ENCODE peak calls at places on chromosomes 5 and 9, in ten cellular contexts. N is aorta, M is sigmoid colon, T is GM23248, U is stomach, Q is esophagus squamous epithelium, V is pancreas, C is body of pancreas, J is upper lobe of left lung, O is iPS DF 6.9. Y is an unnamed sample. For H3K27me3, the result is how much of the 10 kb centered on the place peaks cover.

GRCh38 chr5:31225118-31225517 is 31.6 kb downstream of the CDH6 start:
- DNase-seq in T (peak), J (no peak), M (no peak), V (no peak), N (no peak), U (no peak), O (no peak), C (no peak), Q (no peak), Y (no peak)

GRCh38 chr5:14502291-14502690 is 79.3 kb upstream of the OTULINL start:
- DNase-seq in T (no peak), U (no peak), N (no peak), Q (no peak), V (no peak), C (no peak), O (no peak), M (no peak), J (no peak), Y (no peak)

GRCh38 chr5:80916661-80917060 is 43.5 kb upstream of the RASGRF2 start:
- DNase-seq in T (no peak), O (no peak), J (no peak), M (no peak), N (no peak), U (no peak), V (no peak), C (no peak), Q (no peak), Y (no peak)

GRCh38 chr9:130914417-130915095 is 17.9 kb upstream of the QRFP start:
- DNase-seq in N (no peak), T (no peak), M (no peak), O (no peak), J (no peak), Q (no peak), C (no peak), V (no peak), U (no peak), Y (no peak)

GRCh38 chr5:132467292-132467984 is 23.1 kb downstream of the IRF1 start:
- DNase-seq in T (no peak), U (no peak), Q (no peak), V (no peak), O (no peak), N (no peak), J (no peak), C (no peak), M (peak), Y (no peak)

GRCh38 chr9:93677061-93677571 is 100.7 kb downstream of the PHF2 start:
- DNase-seq in O (no peak), V (peak), T (no peak), C (peak), M (no peak), U (peak), J (no peak), N (peak), Q (no peak), Y (peak)

GRCh38 chr5:95526871-95527270 is 27.9 kb downstream of the SKIC3 start:
- DNase-seq in O (no peak), Q (no peak), N (no peak), J (no peak), U (no peak), C (no peak), M (no peak), V (no peak), T (peak), Y (no peak)

GRCh38 chr5:139422307-139422893 is 16.9 kb downstream of the DNAJC18 start:
- DNase-seq in V (no peak), M (no peak), U (no peak), N (no peak), T (peak), Q (no peak), C (peak), O (peak), J (peak), Y (no peak)

GRCh38 chr9:70110194-70111041 is 66.8 kb downstream of the MAMDC2 start:
- DNase-seq in J (no peak), T (no peak), V (no peak), N (no peak), U (no peak), Q (no peak), M (no peak), C (no peak), O (no peak), Y (no peak)

GRCh38 chr5:159179556-159180305 is 29.6 kb downstream of the RNF145 start:
- DNase-seq in V (no peak), U (no peak), Q (no peak), N (no peak), O (no peak), J (no peak), M (no peak), T (no peak), C (no peak), Y (no peak)

GRCh38 chr9:26643826-26644225 is 248.8 kb downstream of the CAAP1 start:
- DNase-seq in O (no peak), N (no peak), V (no peak), Q (no peak), T (no peak), M (no peak), C (no peak), U (no peak), J (no peak), Y (no peak)

GRCh38 chr5:24183941-24184340 is 460.8 kb downstream of the CDH10 start:
- DNase-seq in Q (no peak), O (no peak), M (no peak), V (no peak), T (peak), C (no peak), U (no peak), J (no peak), N (no peak), Y (no peak)

GRCh38 chr9:86636614-86637013 is 282.4 kb upstream of the TUT7 start:
- DNase-seq in Q (no peak), U (no peak), M (no peak), C (no peak), J (no peak), O (no peak), T (no peak), N (no peak), V (no peak), Y (no peak)

GRCh38 chr9:109010676-109011655 is 2.3 kb downstream of the CTNNAL1 start:
- DNase-seq in T (peak), M (no peak), J (peak), U (no peak), N (no peak), V (no peak), O (no peak), Q (no peak), C (no peak), Y (no peak)
- H3K4me3 ChIP-seq in T (peak), M (peak), J (no peak), U (peak), N (no peak), V (no peak), O (no peak), Q (peak), C (no peak), Y (peak)

DNA sequence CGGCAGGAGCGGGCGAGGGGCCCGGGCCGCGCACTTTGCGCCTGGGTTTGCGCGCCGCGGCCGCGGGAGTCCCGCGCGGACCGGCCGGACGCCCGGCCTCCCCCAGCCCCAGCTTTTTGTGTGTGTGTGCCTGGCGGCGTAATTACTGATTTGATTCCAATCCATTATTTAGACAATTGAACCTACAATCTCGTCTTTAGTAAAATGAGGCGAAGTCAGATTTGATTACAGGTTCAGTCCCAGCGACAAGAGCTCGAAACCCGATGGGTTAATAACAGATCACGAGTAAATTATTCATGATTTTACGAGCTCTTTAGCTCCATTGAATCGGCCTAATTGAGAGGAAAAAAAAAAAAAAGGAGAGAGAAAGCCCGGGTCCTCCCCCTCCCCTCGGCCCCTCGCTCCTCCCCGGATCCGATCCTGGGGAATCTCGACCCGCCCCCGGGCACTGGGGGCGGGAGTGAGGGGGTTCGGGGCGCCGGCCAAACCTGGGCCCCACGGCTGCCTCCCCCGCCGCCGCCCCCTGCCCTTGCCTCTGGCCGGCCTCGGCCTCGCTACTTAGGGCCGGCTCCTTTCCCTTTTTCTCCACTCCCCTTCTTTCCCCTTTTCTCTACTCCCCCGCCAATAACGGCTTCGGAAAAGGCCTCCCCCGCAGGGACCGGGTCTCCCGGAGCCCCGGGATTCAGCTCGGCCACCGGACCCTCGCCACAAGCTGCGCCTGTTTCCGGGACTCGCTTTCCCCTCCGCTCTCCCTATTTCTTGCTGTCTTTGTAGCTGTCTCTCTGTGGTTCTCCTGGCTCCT is 6.6 kb downstream of the LHX2 start:
- DNase-seq in U (no peak), N (no peak), T (no peak), M (no peak), J (no peak), C (no peak), Q (no peak), O (no peak), V (no peak), Y (no peak)
- H3K27me3 ChIP-seq in U (half or more), N (under half), T (half or more), M (half or more), J (under half), C (under half), Q (half or more), O (half or more), V (under half), Y (half or more)

GRCh38 chr5:103089272-103089671 is 30.7 kb downstream of the GIN1 start:
- DNase-seq in U (no peak), V (no peak), C (no peak), O (no peak), N (no peak), J (no peak), T (no peak), M (no peak), Q (no peak), Y (no peak)

GRCh38 chr5:103094737-103095136 is 25.2 kb downstream of the GIN1 start:
- DNase-seq in T (no peak), Q (no peak), M (no peak), V (no peak), O (no peak), N (no peak), U (no peak), C (no peak), J (no peak), Y (no peak)

GRCh38 chr5:103090791-103091190 is 29.1 kb downstream of the GIN1 start:
- DNase-seq in Q (no peak), O (no peak), C (no peak), N (no peak), V (no peak), U (no peak), J (no peak), T (no peak), M (no peak), Y (no peak)

GRCh38 chr5:103092676-103093075 is 27.3 kb downstream of the GIN1 start:
- DNase-seq in T (peak), J (no peak), U (no peak), O (no peak), C (no peak), V (no peak), M (no peak), Q (no peak), N (no peak), Y (no peak)

GRCh38 chr5:103093727-103094126 is 26.2 kb downstream of the GIN1 start:
- DNase-seq in M (no peak), C (no peak), J (no peak), T (no peak), N (no peak), V (no peak), Q (no peak), O (no peak), U (no peak), Y (no peak)
- H3K4me3 ChIP-seq in M (no peak), C (no peak), J (no peak), T (no peak), N (no peak), V (no peak), Q (no peak), O (no peak), U (no peak), Y (no peak)

DNA sequence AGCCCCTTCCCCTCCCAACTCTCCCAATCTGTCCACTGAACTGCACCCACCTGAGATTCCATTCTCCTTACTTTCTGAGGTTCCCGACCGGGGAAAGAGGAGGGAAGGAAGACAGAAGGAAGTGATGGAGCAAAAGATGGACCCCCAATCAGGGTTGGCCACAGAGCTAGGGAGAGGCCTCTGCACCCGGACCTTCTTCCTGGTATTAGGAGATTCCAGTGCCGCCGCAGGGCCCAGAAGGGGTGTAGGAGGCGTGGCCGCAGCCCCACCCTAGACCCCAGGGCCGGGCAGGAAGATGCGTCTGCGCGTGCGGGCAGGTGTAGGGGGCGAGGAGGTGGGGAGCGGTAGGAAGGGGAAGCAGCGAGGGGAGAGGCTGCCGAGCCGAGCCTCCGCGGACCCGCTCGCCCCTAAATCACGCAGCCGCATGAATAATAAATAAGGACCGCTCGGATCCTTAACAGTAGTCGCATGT is 104.2 kb upstream of the MVB12B start:
- DNase-seq in Q (no peak), V (no peak), M (no peak), C (no peak), J (no peak), U (no peak), T (no peak), O (no peak), N (no peak), Y (no peak)
- H3K27me3 ChIP-seq in Q (under half), V (under half), M (under half), C (under half), J (under half), U (half or more), T (half or more), O (under half), N (under half), Y (half or more)

GRCh38 chr9:108056805-108057386 is 567.3 kb upstream of the KLF4 start:
- DNase-seq in C (no peak), N (no peak), Q (no peak), T (peak), U (no peak), V (no peak), O (no peak), M (no peak), J (no peak), Y (no peak)
- H3K4me3 ChIP-seq in C (no peak), N (no peak), Q (no peak), T (peak), U (no peak), V (no peak), O (no peak), M (no peak), J (no peak), Y (no peak)

DNA sequence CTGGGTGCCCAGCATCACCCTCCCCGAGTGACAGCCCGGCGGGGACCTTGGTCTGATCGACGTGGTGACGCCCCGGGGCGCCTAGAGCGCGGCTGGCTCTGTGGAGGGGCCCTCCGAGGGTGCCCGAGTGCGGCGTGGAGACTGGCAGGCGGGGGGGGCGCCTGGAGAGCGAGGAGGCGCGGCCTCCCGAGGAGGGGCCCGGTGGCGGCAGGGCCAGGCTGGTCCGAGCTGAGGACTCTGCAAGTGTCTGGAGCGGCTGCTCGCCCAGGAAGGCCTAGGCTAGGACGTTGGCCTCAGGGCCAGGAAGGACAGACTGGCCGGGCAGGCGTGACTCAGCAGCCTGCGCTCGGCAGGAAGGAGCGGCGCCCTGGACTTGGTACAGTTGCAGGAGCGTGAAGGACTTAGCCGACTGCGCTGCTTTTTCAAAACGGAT is 1.3 kb downstream of the GADD45G start:
- DNase-seq in T (peak), V (peak), U (peak), N (peak), O (no peak), M (peak), C (peak), Q (no peak), J (peak), Y (peak)
- H3K27me3 ChIP-seq in T (under half), V (under half), U (under half), N (under half), O (under half), M (under half), C (under half), Q (under half), J (under half), Y (under half)

Y was measured in lower lobe of right lung.